ENCODE peak calls at places on chromosomes 2 and 18, in six cellular contexts. Q is ascending aorta, S is A549, U is heart left ventricle, M is IMR-90, C is body of pancreas. O is an unnamed sample.

GRCh38 chr2:160695402-160696060 is 201.9 kb upstream of the RBMS1 start:
- DNase-seq in S (no peak), U (no peak), Q (no peak), M (peak), C (no peak), O (no peak)

GRCh38 chr2:100767224-100767653 is 52.7 kb upstream of the NPAS2 start:
- DNase-seq in Q (no peak), U (no peak), C (no peak), M (peak), S (no peak), O (no peak)

GRCh38 chr2:12951657-12951973 is 234.9 kb downstream of the TRIB2 start:
- DNase-seq in S (no peak), U (no peak), M (no peak), Q (no peak), C (no peak), O (no peak)

GRCh38 chr2:9666306-9666705 is 35.5 kb upstream of the YWHAQ start:
- DNase-seq in Q (no peak), M (peak), S (no peak), C (no peak), U (no peak), O (no peak)

GRCh38 chr18:66548747-66549146 is 55.1 kb downstream of the CDH19 start:
- DNase-seq in Q (no peak), C (no peak), U (no peak), S (no peak), M (no peak), O (no peak)

GRCh38 chr2:11477994-11478393 is 12.0 kb upstream of the E2F6 start:
- DNase-seq in S (peak), M (peak), C (peak), U (peak), Q (peak), O (peak)

GRCh38 chr18:35386600-35387366 is 9.6 kb upstream of the ZNF396 start:
- DNase-seq in C (peak), S (peak), U (peak), M (peak), Q (peak), O (peak)

GRCh38 chr18:65754121-65754520 is 3.3 kb downstream of the CDH7 start:
- DNase-seq in C (no peak), M (no peak), S (no peak), U (no peak), Q (no peak), O (no peak)

GRCh38 chr2:160104115-160104514 is 41.7 kb upstream of the PLA2R1 start:
- DNase-seq in Q (no peak), C (no peak), U (no peak), M (no peak), S (no peak), O (no peak)

GRCh38 chr18:46337206-46337710 is 233.1 kb downstream of the HAUS1 start:
- DNase-seq in M (no peak), S (no peak), Q (no peak), U (no peak), C (no peak), O (no peak)

GRCh38 chr2:148565272-148565894 is 79.2 kb upstream of the EPC2 start:
- DNase-seq in S (no peak), U (no peak), M (no peak), C (no peak), Q (no peak), O (no peak)

DNA sequence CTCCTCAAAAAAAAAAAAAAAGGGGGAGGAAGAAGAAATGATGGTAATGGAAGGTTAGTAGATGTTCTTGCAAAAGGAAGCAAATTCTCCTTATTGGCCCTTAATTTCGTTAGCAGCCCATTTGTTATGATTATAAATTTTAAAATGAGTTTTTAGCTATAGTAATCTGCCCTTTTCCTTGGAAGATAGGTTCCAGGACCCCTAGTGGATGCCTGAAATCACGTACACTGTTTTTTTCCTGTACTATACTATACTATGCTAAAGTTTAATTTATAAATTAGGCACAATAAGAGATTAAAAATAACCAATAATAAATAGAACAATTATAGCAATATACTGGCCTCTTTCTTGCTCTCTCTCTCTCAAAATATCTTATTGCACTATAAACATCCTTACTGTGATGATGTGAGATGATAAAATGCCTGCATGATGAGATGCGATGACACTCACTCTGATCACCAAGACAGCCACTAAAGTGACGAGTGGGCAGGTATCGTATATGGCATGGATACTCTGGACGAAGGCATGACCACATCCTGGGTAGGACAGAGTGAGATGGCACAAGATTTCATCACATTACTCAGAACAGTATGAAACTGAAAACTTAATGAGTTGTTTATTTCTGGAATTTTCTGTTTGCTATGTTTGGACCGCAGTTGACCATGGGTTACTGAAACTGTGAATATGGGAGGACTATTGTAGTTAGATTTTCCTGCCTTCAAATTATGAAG is 87.2 kb downstream of the KCTD18 start:
- DNase-seq in U (no peak), M (no peak), Q (no peak), C (no peak), S (no peak), O (no peak)
- TF ChIP-seq CTCF in U (no peak), M (peak), Q (no peak), C (no peak), S (peak), O (no peak)

GRCh38 chr2:49369650-49370049 is 215.3 kb upstream of the FSHR start:
- DNase-seq in Q (no peak), C (no peak), S (no peak), M (no peak), U (no peak), O (no peak)

GRCh38 chr2:49367003-49367402 is 212.7 kb upstream of the FSHR start:
- DNase-seq in M (no peak), U (no peak), C (no peak), S (no peak), Q (no peak), O (no peak)

DNA sequence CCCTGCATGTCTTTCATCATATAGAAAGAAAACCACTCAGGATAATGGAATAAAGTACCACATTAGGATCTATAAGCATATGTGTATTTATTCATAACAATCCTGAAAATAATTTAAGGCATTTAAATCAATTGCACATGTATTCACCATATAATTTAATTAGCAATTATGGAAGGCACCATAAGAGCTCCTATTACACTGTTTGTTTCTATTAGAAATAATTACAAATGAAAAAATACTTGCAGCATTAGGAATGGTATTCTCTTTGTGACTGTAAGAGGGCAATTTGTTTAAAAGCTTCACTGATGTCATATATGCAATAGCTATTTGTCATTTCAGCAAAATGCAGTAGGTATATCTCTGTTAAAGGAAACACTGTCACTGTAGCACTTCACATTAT is 217.0 kb upstream of the FSHR start:
- DNase-seq in U (no peak), C (no peak), M (no peak), S (no peak), Q (no peak), O (no peak)
- H3K27ac ChIP-seq in U (no peak), C (no peak), M (no peak), S (no peak), Q (no peak), O (no peak)

DNA sequence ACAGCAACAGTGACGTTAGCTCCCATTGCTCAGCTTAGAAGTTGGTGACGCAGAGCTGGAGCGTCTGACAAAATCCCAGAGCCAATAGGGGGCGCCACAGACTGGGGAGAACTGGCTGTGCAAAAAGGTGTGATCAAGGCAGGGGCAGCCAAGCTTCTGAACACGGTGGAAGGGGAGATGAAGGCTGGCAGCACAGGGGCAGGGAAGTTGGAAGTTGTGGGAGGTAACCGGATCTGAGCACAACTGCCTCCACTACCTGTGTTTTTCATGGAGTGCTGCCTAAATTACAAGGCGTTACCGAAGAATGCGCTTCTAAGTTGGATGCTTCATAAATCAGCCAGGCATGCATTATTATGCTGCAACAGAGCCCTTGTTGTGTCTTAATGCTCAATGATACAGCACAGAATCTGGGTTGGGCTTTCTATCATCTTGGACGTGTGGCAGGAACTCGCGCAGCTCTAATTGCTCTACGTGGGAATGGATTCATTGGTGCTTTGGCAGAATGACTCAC is 370.0 kb downstream of the SLC4A3 start:
- DNase-seq in S (no peak), U (peak), C (peak), M (peak), Q (peak), O (no peak)
- TF ChIP-seq CTCF in S (peak), U (no peak), C (no peak), M (peak), Q (peak), O (no peak)

DNA sequence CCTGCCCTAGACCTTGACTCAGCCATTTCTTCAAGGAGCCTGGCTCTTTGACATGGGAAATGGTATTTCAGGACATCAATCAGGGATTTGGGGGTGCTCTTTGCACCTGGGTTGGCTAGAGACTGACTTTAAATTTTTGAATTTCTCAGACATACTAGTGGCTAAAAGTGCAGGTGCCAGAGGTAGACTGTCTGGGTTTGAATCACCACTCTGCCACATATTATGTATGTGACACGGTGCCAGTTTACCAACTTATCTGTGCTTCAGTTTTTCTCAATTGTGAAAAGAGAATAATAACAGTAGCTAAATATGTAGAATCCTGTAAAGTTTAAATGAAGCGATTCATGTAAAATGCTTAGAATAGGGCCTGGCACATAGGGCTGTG is 49.2 kb upstream of the RTN4 start:
- DNase-seq in S (no peak), Q (no peak), U (no peak), C (no peak), M (no peak), O (no peak)
- H3K27ac ChIP-seq in S (peak), Q (peak), U (peak), C (peak), M (peak), O (no peak)

O was measured in lung.